ENCODE peak calls at places on chromosomes 1 and 21, in ten cellular contexts. X is stomach, U is breast epithelium, E is K562, S is endothelial cell of umbilical vein, J is esophagus muscularis mucosa, D is sigmoid colon, H is transverse colon, W is GM12878, L is prostate gland. I is an unnamed sample.

GRCh38 chr1:210883821-210884220 is 250.1 kb downstream of the KCNH1 start:
- DNase-seq in W (no peak), U (no peak), D (no peak), X (no peak), S (no peak), L (no peak), H (no peak), J (no peak), E (no peak), I (no peak)

GRCh38 chr1:76786232-76786631 is 81.0 kb upstream of the ST6GALNAC5 start:
- DNase-seq in H (no peak), D (no peak), E (no peak), U (no peak), W (no peak), S (peak), J (no peak), L (no peak), X (no peak), I (no peak)

GRCh38 chr1:226255380-226255779 is 31.9 kb downstream of the MIXL1 start:
- DNase-seq in X (no peak), W (no peak), L (no peak), S (no peak), H (no peak), E (no peak), D (no peak), J (no peak), U (no peak), I (no peak)

GRCh38 chr1:33177996-33178540 is 3.8 kb downstream of the TRIM62 start:
- DNase-seq in H (no peak), W (no peak), E (no peak), J (no peak), D (no peak), S (no peak), X (no peak), L (no peak), U (no peak), I (no peak)

GRCh38 chr1:155598842-155599331 is 11.1 kb upstream of the MSTO1 start:
- DNase-seq in D (no peak), X (no peak), S (peak), E (no peak), L (no peak), U (no peak), J (no peak), W (no peak), H (no peak), I (no peak)

GRCh38 chr21:22211943-22212342 is 1213.7 kb downstream of the NCAM2 start:
- DNase-seq in J (no peak), D (no peak), E (no peak), X (no peak), U (no peak), W (no peak), L (no peak), H (no peak), S (no peak), I (no peak)

GRCh38 chr1:97277891-97278662 is 556.5 kb downstream of the PTBP2 start:
- DNase-seq in U (no peak), W (no peak), E (no peak), D (no peak), H (no peak), J (no peak), L (no peak), S (peak), X (no peak), I (no peak)

GRCh38 chr21:32702702-32703101 is 25.1 kb downstream of the SYNJ1 start:
- DNase-seq in E (no peak), H (no peak), U (no peak), S (peak), X (no peak), W (no peak), L (no peak), D (no peak), J (no peak), I (no peak)

GRCh38 chr21:29072873-29073221 is 601 bp downstream of the CCT8 start:
- DNase-seq in U (no peak), W (no peak), H (no peak), X (no peak), J (no peak), E (peak), L (no peak), S (peak), D (no peak), I (no peak)

GRCh38 chr1:223748405-223748772 is 36.0 kb downstream of the CAPN2 start:
- DNase-seq in E (no peak), S (peak), U (no peak), W (no peak), J (no peak), D (no peak), X (no peak), H (peak), L (no peak), I (peak)

GRCh38 chr1:78441921-78442320 is 48.9 kb upstream of the PTGFR start:
- DNase-seq in J (no peak), H (no peak), X (no peak), S (no peak), W (no peak), U (no peak), L (no peak), D (no peak), E (no peak), I (no peak)

GRCh38 chr1:16421201-16421600 is 16.0 kb downstream of the SPATA21 start:
- DNase-seq in S (no peak), L (no peak), D (no peak), W (no peak), J (no peak), H (no peak), U (no peak), E (no peak), X (no peak), I (no peak)

GRCh38 chr1:218474089-218474488 is 129.0 kb downstream of the TGFB2 start:
- DNase-seq in E (no peak), J (no peak), H (no peak), L (no peak), W (no peak), U (no peak), S (peak), X (no peak), D (no peak), I (no peak)

GRCh38 chr1:20262810-20263534 is 27.7 kb upstream of the VWA5B1 start:
- DNase-seq in U (no peak), L (no peak), S (no peak), X (no peak), D (no peak), H (no peak), W (no peak), J (no peak), E (no peak), I (no peak)

GRCh38 chr21:25688284-25689035 is 46.2 kb downstream of the ATP5PF start:
- DNase-seq in J (no peak), W (no peak), E (no peak), X (no peak), S (peak), L (no peak), H (no peak), U (no peak), D (no peak), I (no peak)

GRCh38 chr1:63822540-63822939 is 48.7 kb downstream of the ROR1 start:
- DNase-seq in E (no peak), U (no peak), X (no peak), H (no peak), D (no peak), L (no peak), J (no peak), W (no peak), S (no peak), I (no peak)

GRCh38 chr1:63824386-63824898 is 50.6 kb downstream of the ROR1 start:
- DNase-seq in E (no peak), L (no peak), S (no peak), D (no peak), X (no peak), W (no peak), U (no peak), H (no peak), J (no peak), I (no peak)

GRCh38 chr1:63819795-63820194 is 46.0 kb downstream of the ROR1 start:
- DNase-seq in X (no peak), E (no peak), D (no peak), S (no peak), J (no peak), W (no peak), L (no peak), U (no peak), H (no peak), I (no peak)

GRCh38 chr1:63818567-63819340 is 44.9 kb downstream of the ROR1 start:
- DNase-seq in E (no peak), W (no peak), U (no peak), D (no peak), H (no peak), S (no peak), L (no peak), J (no peak), X (no peak), I (no peak)

GRCh38 chr1:63821650-63822049 is 47.8 kb downstream of the ROR1 start:
- DNase-seq in W (no peak), S (no peak), E (no peak), D (no peak), J (no peak), L (no peak), H (no peak), U (no peak), X (no peak), I (no peak)
- TF ChIP-seq POLR2AphosphoS5 in W (no peak), S (no peak), E (no peak), D (peak), J (no peak), L (no peak), H (peak), U (no peak), X (no peak), I (no peak)

GRCh38 chr21:45592626-45593134 is 50.4 kb upstream of the SLC19A1 start:
- DNase-seq in W (no peak), E (no peak), L (no peak), U (no peak), J (no peak), D (peak), X (no peak), S (no peak), H (no peak), I (no peak)
- TF ChIP-seq POLR2A in W (no peak), E (no peak), L (no peak), U (no peak), J (no peak), D (no peak), X (no peak), S (no peak), H (no peak), I (no peak)

DNA sequence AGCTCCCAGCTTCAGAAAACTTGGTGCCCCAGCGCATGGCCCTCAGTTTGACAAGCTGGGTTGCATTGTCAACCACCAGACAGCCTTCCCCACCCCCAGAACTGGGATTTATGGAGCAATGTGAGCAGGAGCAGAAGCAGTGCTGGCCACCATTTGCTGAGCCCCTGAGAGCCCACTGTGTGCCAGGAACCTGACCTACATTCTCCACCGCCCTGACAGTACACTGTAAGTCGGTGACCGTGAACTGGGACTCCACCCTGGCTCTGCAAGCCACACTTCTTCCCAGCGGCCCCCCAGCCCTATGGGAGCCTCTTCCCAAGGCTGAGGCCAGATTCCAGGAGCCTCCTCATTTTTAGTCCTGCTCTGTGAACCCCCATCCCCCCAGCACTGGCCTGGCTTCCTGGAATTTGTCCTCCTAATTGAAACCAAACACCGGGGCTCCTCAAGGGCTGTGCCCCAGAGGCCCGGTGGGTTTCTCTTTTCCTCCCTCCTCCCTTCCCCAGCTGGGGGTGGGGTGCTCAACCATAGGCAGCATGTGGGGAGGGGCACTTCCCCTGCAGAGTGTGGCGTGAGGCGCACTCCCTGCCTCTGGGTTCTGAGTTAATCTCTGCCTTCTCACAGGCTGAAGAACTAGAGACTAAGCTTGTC is 67.7 kb upstream of the ACOT11 start:
- DNase-seq in D (no peak), S (no peak), E (peak), H (no peak), X (no peak), U (no peak), J (no peak), L (no peak), W (no peak), I (no peak)
- TF ChIP-seq POLR2AphosphoS5 in D (no peak), S (no peak), E (no peak), H (no peak), X (no peak), U (no peak), J (no peak), L (no peak), W (no peak), I (no peak)

GRCh38 chr1:203325004-203325417 is 19.7 kb downstream of the BTG2 start:
- DNase-seq in D (no peak), U (no peak), S (no peak), X (no peak), W (peak), L (no peak), E (no peak), J (no peak), H (peak), I (peak)
- TF ChIP-seq POLR2A in D (no peak), U (no peak), S (no peak), X (no peak), W (peak), L (peak), E (no peak), J (no peak), H (peak), I (peak)